ENCODE peak calls at places on chromosome 3, in nine cellular contexts. Y is Calu3; F is upper lobe of right lung; K is stimulated activated CD8-positive, alpha-beta memory T cell treated with anti-CD3 and anti-CD28 coated beads, Interleukin-15, amount 100 ng/mL, for 24 hours; R is hippocampal formation; E is cerebellar cortex; T is GM06990; Q is activated CD4-positive, alpha-beta T cell treated with anti-CD3 and anti-CD28 coated beads for 48 hours; M is OCI-LY7. C is an unnamed sample.

GRCh38 chr3:180531303-180532278 is 70.4 kb upstream of the TTC14 start:
- DNase-seq in Y (no peak), F (no peak), K (no peak), R (no peak), E (no peak), T (no peak), Q (no peak), M (no peak), C (no peak)

GRCh38 chr3:194404365-194405140 is 5.5 kb upstream of the GP5 start:
- DNase-seq in Y (peak; percentile 72), F (no peak), K (no peak), R (peak; percentile 38), E (peak; percentile 62), T (no peak), Q (peak; percentile 42), M (peak; percentile 62), C (no peak)

GRCh38 chr3:56624725-56625124 is 58.3 kb downstream of the TASOR start:
- DNase-seq in Y (no peak), F (no peak), K (no peak), R (no peak), E (no peak), T (no peak), Q (no peak), M (no peak), C (no peak)

GRCh38 chr3:138727371-138727770 is 107.4 kb downstream of the PIK3CB start:
- DNase-seq in Y (no peak), F (no peak), K (no peak), R (peak; percentile 53), E (no peak), T (no peak), Q (no peak), M (no peak), C (no peak)

GRCh38 chr3:133130168-133130567 is 92.0 kb downstream of the TMEM108 start:
- DNase-seq in Y (no peak), F (no peak), K (no peak), R (no peak), E (no peak), T (no peak), Q (no peak), M (no peak), C (no peak)

GRCh38 chr3:50588759-50589433 is 19.6 kb downstream of the HEMK1 start:
- DNase-seq in Y (no peak), F (no peak), K (no peak), R (no peak), E (no peak), T (no peak), Q (no peak), M (no peak), C (no peak)

GRCh38 chr3:146640955-146641867 is 36.1 kb upstream of the PLSCR5 start:
- DNase-seq in Y (peak; percentile 56), F (no peak), K (no peak), R (peak; percentile 48), E (peak; percentile 75), T (no peak), Q (peak; percentile 7), M (peak; percentile 42), C (no peak)

GRCh38 chr3:17579289-17580031 is 163.0 kb downstream of the TBC1D5 start:
- DNase-seq in Y (no peak), F (no peak), K (no peak), R (no peak), E (no peak), T (peak; percentile 60), Q (no peak), M (no peak), C (no peak)

GRCh38 chr3:53956591-53956990 is 64.9 kb upstream of the SELENOK start:
- DNase-seq in Y (no peak), F (no peak), K (no peak), R (no peak), E (no peak), T (no peak), Q (no peak), M (no peak), C (no peak)

GRCh38 chr3:125052671-125053303 is 3.0 kb downstream of the HEG1 start:
- DNase-seq in Y (no peak), F (no peak), K (no peak), R (no peak), E (no peak), T (no peak), Q (no peak), M (no peak), C (no peak)

GRCh38 chr3:30510596-30510995 is 95.8 kb upstream of the TGFBR2 start:
- DNase-seq in Y (no peak), F (no peak), K (no peak), R (no peak), E (no peak), T (no peak), Q (no peak), M (no peak), C (no peak)

GRCh38 chr3:15361494-15362214 is 29.3 kb upstream of the SH3BP5 start:
- DNase-seq in Y (no peak), F (no peak), K (no peak), R (no peak), E (no peak), T (peak; percentile 86), Q (peak; percentile 81), M (peak; percentile 67), C (no peak)

GRCh38 chr3:152583913-152584312 is 251.0 kb upstream of the P2RY1 start:
- DNase-seq in Y (no peak), F (no peak), K (no peak), R (no peak), E (no peak), T (no peak), Q (no peak), M (no peak), C (no peak)

GRCh38 chr3:128650096-128651050 is at the start of gene RPN1:
- DNase-seq in Y (peak; percentile 99), F (peak; percentile 98), K (peak; percentile 81), R (peak; percentile 93), E (peak; percentile 95), T (peak; percentile 96), Q (peak; percentile 97), M (peak; percentile 95), C (peak; percentile 70)

GRCh38 chr3:18122264-18122663 is 302.9 kb downstream of the SATB1 start:
- DNase-seq in Y (no peak), F (no peak), K (no peak), R (no peak), E (no peak), T (no peak), Q (no peak), M (no peak), C (no peak)

GRCh38 chr3:14647976-14648955 is 3.3 kb upstream of the CCDC174 start:
- DNase-seq in Y (no peak), F (no peak), K (no peak), R (no peak), E (no peak), T (no peak), Q (no peak), M (no peak), C (no peak)

GRCh38 chr3:117622130-117622841 is 912.7 kb downstream of the TUSC7 start:
- DNase-seq in Y (peak; percentile 1), F (no peak), K (no peak), R (peak; percentile 10), E (no peak), T (no peak), Q (no peak), M (no peak), C (no peak)

GRCh38 chr3:121660356-121661171 is at the start of gene HCLS1:
- DNase-seq in Y (no peak), F (peak; percentile 76), K (peak; percentile 33), R (peak; percentile 8), E (no peak), T (peak; percentile 85), Q (peak; percentile 75), M (peak; percentile 89), C (no peak)

GRCh38 chr3:102532901-102533300 is 98.1 kb downstream of the ZPLD1 start:
- DNase-seq in Y (no peak), F (no peak), K (no peak), R (no peak), E (no peak), T (no peak), Q (no peak), M (peak; percentile 3), C (no peak)

GRCh38 chr3:73835945-73836344 is 211.2 kb upstream of the PDZRN3 start:
- DNase-seq in Y (no peak), F (no peak), K (no peak), R (no peak), E (no peak), T (no peak), Q (no peak), M (no peak), C (no peak)

GRCh38 chr3:111684640-111685039 is 89.5 kb upstream of the ZBED2 start:
- DNase-seq in Y (no peak), F (no peak), K (no peak), R (no peak), E (no peak), T (no peak), Q (no peak), M (no peak), C (no peak)

GRCh38 chr3:190988102-190988501 is 125.6 kb upstream of the GMNC start:
- DNase-seq in Y (no peak), F (no peak), K (no peak), R (no peak), E (no peak), T (no peak), Q (no peak), M (no peak), C (no peak)

GRCh38 chr3:183253364-183253960 is 409 bp downstream of the B3GNT5 start:
- DNase-seq in Y (peak; percentile 59), F (peak; percentile 91), K (no peak), R (no peak), E (no peak), T (peak; percentile 22), Q (peak; percentile 41), M (no peak), C (no peak)

GRCh38 chr3:133827136-133827535 is 21.5 kb downstream of the SRPRB start:
- DNase-seq in Y (no peak), F (no peak), K (no peak), R (no peak), E (peak; percentile 92), T (no peak), Q (no peak), M (no peak), C (no peak)

GRCh38 chr3:119349353-119349752 is 55.2 kb downstream of the ARHGAP31 start:
- DNase-seq in Y (no peak), F (no peak), K (no peak), R (no peak), E (no peak), T (no peak), Q (no peak), M (no peak), C (no peak)

GRCh38 chr3:175512700-175513099 is 653.6 kb downstream of the NAALADL2 start:
- DNase-seq in Y (peak; percentile 27), F (no peak), K (no peak), R (peak; percentile 80), E (no peak), T (no peak), Q (no peak), M (no peak), C (no peak)

GRCh38 chr3:72663429-72663828 is 184.8 kb downstream of the SHQ1 start:
- DNase-seq in Y (no peak), F (no peak), K (no peak), R (peak; percentile 93), E (no peak), T (no peak), Q (no peak), M (no peak), C (peak; percentile 11)

GRCh38 chr3:53860196-53860595 is 13.8 kb downstream of the IL17RB start:
- DNase-seq in Y (no peak), F (no peak), K (no peak), R (no peak), E (no peak), T (no peak), Q (no peak), M (no peak), C (no peak)

GRCh38 chr3:96843505-96844203 is 29.3 kb downstream of the EPHA6 start:
- DNase-seq in Y (no peak), F (no peak), K (no peak), R (no peak), E (no peak), T (no peak), Q (no peak), M (no peak), C (no peak)

GRCh38 chr3:152048826-152049225 is 175.4 kb downstream of the SUCNR1 start:
- DNase-seq in Y (no peak), F (no peak), K (no peak), R (no peak), E (no peak), T (no peak), Q (no peak), M (no peak), C (no peak)

GRCh38 chr3:182241777-182242556 is 530.2 kb downstream of the SOX2 start:
- DNase-seq in Y (no peak), F (no peak), K (no peak), R (peak; percentile 87), E (peak; percentile 20), T (no peak), Q (no peak), M (no peak), C (no peak)